ENCODE peak calls at places on chromosomes 2 and 18, in seven cellular contexts. A, O, T, N, L, W and G are unnamed samples.

GRCh38 chr18:8188196-8188595 is 421.0 kb upstream of the RAB12 start:
- DNase-seq in A (no peak), O (no peak), T (no peak), N (peak), L (no peak), W (no peak), G (no peak)

GRCh38 chr18:3305354-3305762 is 43.4 kb downstream of the MYL12B start:
- DNase-seq in A (no peak), O (no peak), T (no peak), N (peak), L (no peak), W (peak), G (no peak)

GRCh38 chr2:33321236-33321731 is 155.2 kb upstream of the RASGRP3 start:
- DNase-seq in A (no peak), O (no peak), T (no peak), N (peak), L (no peak), W (peak), G (no peak)

GRCh38 chr2:263774-264492 is at the start of gene SH3YL1:
- DNase-seq in A (no peak), O (peak), T (peak), N (peak), L (peak), W (peak), G (peak)

GRCh38 chr2:30180230-30180629 is 33.4 kb downstream of the YPEL5 start:
- DNase-seq in A (peak), O (no peak), T (no peak), N (no peak), L (no peak), W (no peak), G (no peak)

GRCh38 chr2:11533278-11534077 is at the start of gene GREB1:
- DNase-seq in A (no peak), O (no peak), T (no peak), N (peak), L (no peak), W (no peak), G (no peak)

GRCh38 chr18:23918395-23919032 is 96.0 kb upstream of the TTC39C start:
- DNase-seq in A (no peak), O (peak), T (peak), N (peak), L (peak), W (peak), G (no peak)

GRCh38 chr2:75787532-75788132 is 76.9 kb upstream of the GCFC2 start:
- DNase-seq in A (no peak), O (peak), T (peak), N (peak), L (no peak), W (no peak), G (no peak)

GRCh38 chr2:54649633-54650032 is 73.8 kb upstream of the EML6 start:
- DNase-seq in A (no peak), O (no peak), T (no peak), N (no peak), L (no peak), W (no peak), G (no peak)

GRCh38 chr2:160387558-160388262 is 105.9 kb downstream of the RBMS1 start:
- DNase-seq in A (no peak), O (no peak), T (no peak), N (peak), L (no peak), W (no peak), G (no peak)

GRCh38 chr2:238257786-238258700 is 18.2 kb upstream of the HES6 start:
- DNase-seq in A (no peak), O (no peak), T (no peak), N (no peak), L (no peak), W (no peak), G (no peak)

GRCh38 chr2:22403748-22404147 is 981.2 kb upstream of the KLHL29 start:
- DNase-seq in A (no peak), O (no peak), T (no peak), N (no peak), L (no peak), W (no peak), G (no peak)

GRCh38 chr2:223941579-223942277 is 3.4 kb downstream of the WDFY1 start:
- DNase-seq in A (no peak), O (no peak), T (no peak), N (peak), L (no peak), W (peak), G (no peak)

GRCh38 chr2:230762317-230762896 is 49.8 kb downstream of the CAB39 start:
- DNase-seq in A (no peak), O (peak), T (no peak), N (peak), L (no peak), W (peak), G (no peak)

GRCh38 chr2:114122861-114123391 is 233.0 kb downstream of the ACTR3 start:
- DNase-seq in A (no peak), O (no peak), T (no peak), N (no peak), L (no peak), W (no peak), G (no peak)

GRCh38 chr2:98764499-98764898 is 33.6 kb upstream of the MGAT4A start:
- DNase-seq in A (no peak), O (no peak), T (no peak), N (no peak), L (peak), W (no peak), G (no peak)

GRCh38 chr18:56235773-56236115 is 402.6 kb downstream of the TXNL1 start:
- DNase-seq in A (no peak), O (peak), T (no peak), N (no peak), L (no peak), W (no peak), G (no peak)

GRCh38 chr2:195479407-195479806 is 177.6 kb upstream of the SLC39A10 start:
- DNase-seq in A (no peak), O (no peak), T (no peak), N (no peak), L (no peak), W (no peak), G (no peak)

GRCh38 chr2:191927319-191927867 is 80.5 kb upstream of the CAVIN2 start:
- DNase-seq in A (no peak), O (peak), T (peak), N (peak), L (no peak), W (no peak), G (no peak)

GRCh38 chr2:210287301-210287700 is 27.7 kb downstream of the MYL1 start:
- DNase-seq in A (no peak), O (peak), T (no peak), N (no peak), L (no peak), W (no peak), G (no peak)

GRCh38 chr2:136404925-136405324 is 287.0 kb upstream of the CXCR4 start:
- DNase-seq in A (peak), O (no peak), T (no peak), N (no peak), L (no peak), W (no peak), G (no peak)

GRCh38 chr2:188623995-188624643 is 332.4 kb downstream of the GULP1 start:
- DNase-seq in A (no peak), O (no peak), T (no peak), N (peak), L (no peak), W (no peak), G (no peak)

GRCh38 chr2:60517441-60517840 is 36.0 kb downstream of the BCL11A start:
- DNase-seq in A (peak), O (no peak), T (no peak), N (peak), L (no peak), W (no peak), G (no peak)

GRCh38 chr2:238254095-238254494 is 14.3 kb upstream of the HES6 start:
- DNase-seq in A (no peak), O (no peak), T (no peak), N (no peak), L (no peak), W (no peak), G (no peak)